ENCODE peak calls at places on chromosomes 13 and 19, in ten cellular contexts. T is progenitor cell of endocrine pancreas; C is mucosa of gallbladder; U is EL; D is NCI-H1694 treated with DMSO at 0.1 percent for 48 hours; A is stimulated activated CD4-positive, alpha-beta T cell treated with anti-CD3 and anti-CD28 coated beads, Interleukin-4, amount 100 ng/mL, for 1 hour; S is ELF-1; J is RPMI7951; Q is AG10803; B is Karpas-422. Y is an unnamed sample.

GRCh38 chr19:2274937-2275535 is 6.9 kb downstream of the PEAK3 start:
- DNase-seq in T (no peak), C (peak), U (peak), D (peak), A (peak), S (peak), J (peak), Q (peak), B (peak), Y (no peak)

GRCh38 chr19:32373614-32374295 is 28.3 kb downstream of the ZNF507 start:
- DNase-seq in T (no peak), C (peak), U (peak), D (no peak), A (no peak), S (peak), J (peak), Q (peak), B (no peak), Y (no peak)

GRCh38 chr13:106480511-106480910 is 55.0 kb downstream of the EFNB2 start:
- DNase-seq in T (no peak), C (no peak), U (no peak), D (no peak), A (no peak), S (no peak), J (no peak), Q (no peak), B (no peak), Y (no peak)

GRCh38 chr13:67736646-67737420 is 506.7 kb upstream of the PCDH9 start:
- DNase-seq in T (peak), C (no peak), U (no peak), D (peak), A (no peak), S (peak), J (no peak), Q (peak), B (peak), Y (no peak)

GRCh38 chr13:113179374-113180230 is 21.2 kb downstream of the PROZ start:
- DNase-seq in T (no peak), C (no peak), U (peak), D (no peak), A (no peak), S (peak), J (no peak), Q (no peak), B (no peak), Y (no peak)

GRCh38 chr13:98141938-98142426 is 912 bp upstream of the FARP1 start:
- DNase-seq in T (no peak), C (no peak), U (no peak), D (no peak), A (no peak), S (peak), J (no peak), Q (peak), B (no peak), Y (no peak)

GRCh38 chr13:57673197-57673596 is 41.7 kb downstream of the PCDH17 start:
- DNase-seq in T (no peak), C (no peak), U (no peak), D (no peak), A (no peak), S (peak), J (no peak), Q (no peak), B (no peak), Y (no peak)

GRCh38 chr13:36447501-36447900 is 15.2 kb downstream of the CCNA1 start:
- DNase-seq in T (no peak), C (no peak), U (no peak), D (no peak), A (no peak), S (no peak), J (no peak), Q (peak), B (no peak), Y (no peak)

GRCh38 chr13:94243551-94243950 is 235.9 kb downstream of the DCT start:
- DNase-seq in T (no peak), C (no peak), U (no peak), D (no peak), A (no peak), S (no peak), J (no peak), Q (no peak), B (no peak), Y (no peak)

GRCh38 chr13:44106231-44107152 is 226.8 kb downstream of the LACC1 start:
- DNase-seq in T (no peak), C (no peak), U (no peak), D (no peak), A (no peak), S (no peak), J (no peak), Q (no peak), B (no peak), Y (no peak)

GRCh38 chr13:81171065-81171647 is 830.2 kb upstream of the SPRY2 start:
- DNase-seq in T (no peak), C (no peak), U (peak), D (peak), A (no peak), S (no peak), J (no peak), Q (peak), B (peak), Y (no peak)

GRCh38 chr13:41547253-41548000 is 90.1 kb downstream of the RGCC start:
- DNase-seq in T (no peak), C (no peak), U (no peak), D (no peak), A (no peak), S (no peak), J (peak), Q (peak), B (no peak), Y (no peak)

GRCh38 chr13:85700909-85701308 is 98.3 kb downstream of the SLITRK6 start:
- DNase-seq in T (no peak), C (no peak), U (no peak), D (no peak), A (no peak), S (no peak), J (peak), Q (no peak), B (no peak), Y (no peak)

GRCh38 chr13:92460479-92460878 is 766.1 kb upstream of the GPC6 start:
- DNase-seq in T (no peak), C (no peak), U (no peak), D (no peak), A (no peak), S (no peak), J (no peak), Q (no peak), B (no peak), Y (no peak)

GRCh38 chr19:45879055-45879454 is 6.9 kb downstream of the IRF2BP1 start:
- DNase-seq in T (no peak), C (no peak), U (no peak), D (no peak), A (no peak), S (no peak), J (no peak), Q (no peak), B (no peak), Y (no peak)